ENCODE peak calls at places on chromosomes 16 and 17, in nine cellular contexts. F, V, C, N, U, H, W, Y and I are unnamed samples.

GRCh38 chr16:1300664-1301476 is 8.6 kb upstream of the UBE2I start:
- DNase-seq in F (peak), V (peak), C (peak), N (peak), U (no peak), H (peak), W (peak), Y (peak), I (peak)

GRCh38 chr17:37239690-37240344 is 136.0 kb upstream of the C17orf78 start:
- DNase-seq in F (no peak), V (peak), C (no peak), N (no peak), U (no peak), H (no peak), W (no peak), Y (no peak), I (no peak)

GRCh38 chr17:1871743-1872142 is 41.9 kb downstream of the RPA1 start:
- DNase-seq in F (no peak), V (no peak), C (no peak), N (no peak), U (no peak), H (peak), W (no peak), Y (no peak), I (peak)

GRCh38 chr17:6574689-6575595 is 18.6 kb upstream of the PITPNM3 start:
- DNase-seq in F (peak), V (peak), C (peak), N (peak), U (no peak), H (peak), W (no peak), Y (peak), I (no peak)

GRCh38 chr17:27206447-27206846 is 87.5 kb upstream of the WSB1 start:
- DNase-seq in F (no peak), V (peak), C (no peak), N (no peak), U (no peak), H (no peak), W (no peak), Y (no peak), I (no peak)

GRCh38 chr17:72614871-72615626 is 477.4 kb downstream of the SLC39A11 start:
- DNase-seq in F (peak), V (peak), C (no peak), N (no peak), U (peak), H (no peak), W (no peak), Y (peak), I (no peak)

GRCh38 chr17:68155692-68156091 is 92.2 kb upstream of the AMZ2 start:
- DNase-seq in F (no peak), V (no peak), C (no peak), N (no peak), U (no peak), H (no peak), W (no peak), Y (no peak), I (no peak)

GRCh38 chr16:68389006-68389405 is 59.3 kb downstream of the SMPD3 start:
- DNase-seq in F (no peak), V (no peak), C (no peak), N (no peak), U (no peak), H (no peak), W (no peak), Y (no peak), I (no peak)

GRCh38 chr17:39791296-39791992 is 53.7 kb downstream of the GRB7 start:
- DNase-seq in F (no peak), V (no peak), C (no peak), N (peak), U (no peak), H (peak), W (no peak), Y (no peak), I (peak)

GRCh38 chr16:87648698-87649487 is 46.6 kb downstream of the JPH3 start:
- DNase-seq in F (no peak), V (no peak), C (no peak), N (no peak), U (no peak), H (no peak), W (no peak), Y (no peak), I (no peak)

GRCh38 chr17:78597923-78598545 is 20.8 kb upstream of the DNAH17 start:
- DNase-seq in F (peak), V (peak), C (no peak), N (no peak), U (no peak), H (no peak), W (no peak), Y (no peak), I (no peak)

GRCh38 chr17:45733781-45734180 is 50.3 kb upstream of the CRHR1 start:
- DNase-seq in F (no peak), V (no peak), C (no peak), N (no peak), U (no peak), H (no peak), W (no peak), Y (no peak), I (no peak)

GRCh38 chr17:69857412-69857835 is 217.6 kb upstream of the KCNJ16 start:
- DNase-seq in F (peak), V (peak), C (no peak), N (no peak), U (no peak), H (no peak), W (no peak), Y (no peak), I (no peak)